ENCODE peak calls at places on chromosomes 3 and 15, in five cellular contexts. C, M, E, T and P are unnamed samples.

GRCh38 chr3:111621535-111621934 is 26.4 kb upstream of the ZBED2 start:
- DNase-seq in T (no peak), C (peak), M (no peak), E (no peak), P (no peak)

GRCh38 chr15:55993111-55993803 is at the start of gene NEDD4:
- DNase-seq in T (peak), E (peak), M (peak), C (peak), P (peak)

GRCh38 chr15:69812881-69813280 is 284.8 kb downstream of the TLE3 start:
- DNase-seq in C (no peak), M (no peak), T (no peak), E (no peak), P (no peak)

GRCh38 chr3:9508781-9509180 is 44.8 kb downstream of the LHFPL4 start:
- DNase-seq in E (peak), C (no peak), M (no peak), T (no peak), P (no peak)

GRCh38 chr3:43418601-43419272 is 132.4 kb downstream of the SNRK start:
- DNase-seq in M (no peak), C (no peak), T (no peak), E (no peak), P (peak)

GRCh38 chr3:60384352-60384751 is 866.9 kb downstream of the FHIT start:
- DNase-seq in C (no peak), E (no peak), T (no peak), M (peak), P (peak)

GRCh38 chr3:171462224-171462623 is 2.0 kb upstream of the TNIK start:
- DNase-seq in T (no peak), C (no peak), E (no peak), M (no peak), P (no peak)

GRCh38 chr3:41199866-41200668 is 762 bp downstream of the CTNNB1 start:
- DNase-seq in C (peak), E (no peak), T (peak), M (no peak), P (peak)

GRCh38 chr3:171446801-171447578 is 13.2 kb downstream of the TNIK start:
- DNase-seq in M (peak), E (no peak), T (no peak), C (no peak), P (peak)

GRCh38 chr15:98085003-98085639 is 124.6 kb downstream of the ARRDC4 start:
- DNase-seq in C (peak), M (peak), E (no peak), T (no peak), P (peak)

GRCh38 chr3:128094295-128095151 is 29.1 kb downstream of the RUVBL1 start:
- DNase-seq in E (no peak), M (peak), C (no peak), T (no peak), P (no peak)

GRCh38 chr3:51706788-51707731 is at the start of gene GRM2:
- DNase-seq in E (no peak), M (peak), C (peak), T (peak), P (peak)

GRCh38 chr3:184359610-184360009 is 1.8 kb downstream of the CLCN2 start:
- DNase-seq in C (no peak), T (no peak), E (no peak), M (no peak), P (no peak)

GRCh38 chr3:127714866-127715265 is 42.1 kb downstream of the ABTB1 start:
- DNase-seq in T (no peak), M (no peak), E (no peak), C (no peak), P (no peak)

GRCh38 chr3:65946438-65946837 is 92.3 kb downstream of the MAGI1 start:
- DNase-seq in T (no peak), C (no peak), M (no peak), E (no peak), P (peak)

GRCh38 chr3:43736558-43736995 is 45.8 kb downstream of the ABHD5 start:
- DNase-seq in C (no peak), T (no peak), E (peak), M (peak), P (no peak)

GRCh38 chr3:145882416-145882815 is 278.6 kb downstream of the PLOD2 start:
- DNase-seq in C (no peak), M (peak), T (no peak), E (no peak), P (peak)

GRCh38 chr3:10927551-10927950 is 65.0 kb upstream of the SLC6A1 start:
- DNase-seq in E (peak), C (no peak), T (no peak), M (no peak), P (no peak)

GRCh38 chr15:87873501-87873900 is 383.0 kb downstream of the NTRK3 start:
- DNase-seq in E (no peak), M (no peak), T (no peak), C (no peak), P (no peak)

GRCh38 chr3:3177861-3178497 is 1.5 kb downstream of the CRBN start:
- DNase-seq in T (no peak), M (peak), E (no peak), C (no peak), P (no peak)

GRCh38 chr15:93124126-93124525 is 35.1 kb upstream of the RGMA start:
- DNase-seq in E (no peak), C (no peak), M (no peak), T (no peak), P (no peak)

GRCh38 chr15:93121994-93122910 is 33.2 kb upstream of the RGMA start:
- DNase-seq in E (no peak), T (no peak), M (no peak), C (no peak), P (no peak)

GRCh38 chr15:93130111-93130510 is 41.1 kb upstream of the RGMA start:
- DNase-seq in M (no peak), E (no peak), T (no peak), C (no peak), P (no peak)

GRCh38 chr15:93127286-93127685 is 38.3 kb upstream of the RGMA start:
- DNase-seq in C (no peak), M (no peak), T (no peak), E (no peak), P (no peak)

GRCh38 chr15:93126496-93127083 is 37.6 kb upstream of the RGMA start:
- DNase-seq in M (no peak), E (no peak), T (no peak), C (no peak), P (no peak)
- H3K4me3 ChIP-seq in M (no peak), E (no peak), T (no peak), C (no peak), P (no peak)

GRCh38 chr3:139110072-139110830 is 65.6 kb upstream of the PRR23C start:
- DNase-seq in T (no peak), C (no peak), M (no peak), E (no peak), P (no peak)
- TF ChIP-seq CTCF in T (no peak), C (no peak), M (no peak), E (no peak), P (no peak)

DNA sequence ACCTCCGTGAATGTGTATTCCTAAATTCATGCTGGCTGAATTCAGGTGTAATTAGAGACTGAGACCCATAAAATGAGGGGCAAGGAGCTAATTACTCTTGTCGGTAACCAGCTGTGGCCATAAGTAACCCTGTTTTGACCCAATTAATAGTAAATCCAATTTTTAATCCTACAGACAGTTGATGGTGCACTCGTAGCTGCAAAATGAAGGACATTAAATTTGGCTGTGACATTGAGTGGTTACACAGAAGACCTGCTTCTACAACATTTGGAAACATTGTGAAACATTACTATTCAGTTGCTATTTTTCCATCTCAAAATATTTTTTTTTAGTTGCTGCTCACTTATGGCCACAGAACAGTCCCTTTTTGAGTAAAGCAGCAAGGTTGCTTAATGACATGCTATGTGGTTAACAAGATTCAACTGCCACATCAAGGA is 33.0 kb downstream of the MBNL1 start:
- DNase-seq in M (no peak), C (no peak), E (no peak), T (no peak), P (no peak)
- H3K4me3 ChIP-seq in M (no peak), C (no peak), E (no peak), T (peak), P (no peak)

GRCh38 chr3:176275538-176275937 is 921.7 kb downstream of the TBL1XR1 start:
- DNase-seq in T (no peak), M (no peak), C (no peak), E (no peak), P (no peak)

GRCh38 chr3:176275113-176275512 is 922.2 kb downstream of the TBL1XR1 start:
- DNase-seq in M (no peak), E (no peak), T (no peak), C (no peak), P (no peak)

DNA sequence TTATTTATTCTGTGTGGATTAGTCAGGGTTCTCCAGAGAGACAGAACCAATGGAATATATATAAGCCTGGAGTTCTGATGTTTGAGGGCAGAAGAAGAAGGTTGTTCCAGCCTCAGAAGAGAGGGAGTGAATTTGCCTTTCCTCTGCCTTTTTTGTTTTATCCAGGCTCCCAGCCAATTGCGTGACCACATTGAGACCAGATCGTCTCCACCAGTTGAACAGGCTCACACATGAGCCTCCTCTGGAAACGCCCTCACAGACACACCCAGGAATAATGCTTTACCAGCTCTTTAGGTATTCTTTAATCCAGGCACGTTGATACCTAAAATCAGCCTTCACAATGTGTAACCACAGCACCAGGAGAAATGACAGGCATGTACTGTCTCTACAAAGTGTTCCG is 923.1 kb downstream of the TBL1XR1 start:
- DNase-seq in C (no peak), T (no peak), M (no peak), E (no peak), P (no peak)
- TF ChIP-seq CTCF in C (no peak), T (no peak), M (no peak), E (no peak), P (no peak)

GRCh38 chr3:196793224-196793623 is 53.6 kb downstream of the PAK2 start:
- DNase-seq in M (peak), C (no peak), T (no peak), E (no peak), P (peak)
- H3K4me3 ChIP-seq in M (no peak), C (no peak), T (no peak), E (no peak), P (no peak)

GRCh38 chr15:44427756-44428724 is 611 bp downstream of the CTDSPL2 start:
- DNase-seq in C (no peak), T (no peak), M (no peak), E (no peak), P (peak)
- TF ChIP-seq CTCF in C (peak), T (no peak), M (no peak), E (no peak), P (no peak)